ENCODE peak calls at places on chromosome X, in six cellular contexts. Q is non-pigmented ciliary epithelial cell, X is cardiac muscle cell, F is NCI-H1694, V is NCI-H1105 treated with DMSO at 0.1 percent for 48 hours, K is SK-N-MC. A is an unnamed sample.

GRCh38 chrX:133444952-133445831 is 29.9 kb upstream of the GPC4 start:
- DNase-seq in Q (no peak), X (peak), F (no peak), V (peak), K (no peak), A (no peak)

GRCh38 chrX:27463187-27463586 is at the start of gene PPP4R3C:
- DNase-seq in Q (no peak), X (no peak), F (no peak), V (no peak), K (no peak), A (no peak)

GRCh38 chrX:149830192-149830873 is 48.6 kb downstream of the MAGEA9 start:
- DNase-seq in Q (no peak), X (peak), F (no peak), V (peak), K (no peak), A (no peak)

GRCh38 chrX:73944582-73944947 is 359.4 kb upstream of the ZCCHC13 start:
- DNase-seq in Q (no peak), X (peak), F (no peak), V (no peak), K (no peak), A (no peak)

GRCh38 chrX:270848-271367 is 10.3 kb upstream of the PLCXD1 start:
- DNase-seq in Q (no peak), X (no peak), F (no peak), V (no peak), K (no peak), A (no peak)

GRCh38 chrX:151703487-151703886 is 8.2 kb downstream of the PRRG3 start:
- DNase-seq in Q (no peak), X (peak), F (peak), V (peak), K (no peak), A (no peak)

GRCh38 chrX:66717926-66718325 is 79.0 kb upstream of the EDA2R start:
- DNase-seq in Q (no peak), X (no peak), F (no peak), V (no peak), K (no peak), A (no peak)

GRCh38 chrX:84224741-84225140 is 36.7 kb upstream of the RPS6KA6 start:
- DNase-seq in Q (no peak), X (no peak), F (no peak), V (no peak), K (no peak), A (no peak)

GRCh38 chrX:107712231-107713204 is 63.1 kb downstream of the TSC22D3 start:
- DNase-seq in Q (no peak), X (no peak), F (no peak), V (no peak), K (no peak), A (peak)

GRCh38 chrX:101258260-101258581 is 32.9 kb downstream of the TAF7L start:
- DNase-seq in Q (no peak), X (no peak), F (no peak), V (no peak), K (no peak), A (no peak)

GRCh38 chrX:119605398-119605738 is 856 bp downstream of the NKRF start:
- DNase-seq in Q (no peak), X (peak), F (no peak), V (no peak), K (no peak), A (no peak)

GRCh38 chrX:110015027-110015426 is 12.1 kb downstream of the TMEM164 start:
- DNase-seq in Q (no peak), X (no peak), F (no peak), V (no peak), K (no peak), A (no peak)

GRCh38 chrX:119669424-119670037 is 23.4 kb downstream of the SEPTIN6 start:
- DNase-seq in Q (no peak), X (peak), F (no peak), V (no peak), K (no peak), A (no peak)

GRCh38 chrX:116417968-116418367 is 18.4 kb upstream of the SLC6A14 start:
- DNase-seq in Q (no peak), X (no peak), F (no peak), V (no peak), K (no peak), A (no peak)

GRCh38 chrX:120446503-120446902 is 22.6 kb downstream of the LAMP2 start:
- DNase-seq in Q (no peak), X (no peak), F (no peak), V (no peak), K (no peak), A (no peak)

GRCh38 chrX:28610746-28611145 is 23.5 kb downstream of the IL1RAPL1 start:
- DNase-seq in Q (no peak), X (no peak), F (no peak), V (no peak), K (no peak), A (no peak)

GRCh38 chrX:71184092-71184491 is 38.9 kb upstream of the GJB1 start:
- DNase-seq in Q (no peak), X (no peak), F (no peak), V (no peak), K (no peak), A (no peak)

GRCh38 chrX:75156537-75156945 is 458 bp upstream of the ABCB7 start:
- DNase-seq in Q (no peak), X (no peak), F (no peak), V (no peak), K (no peak), A (no peak)

GRCh38 chrX:25873196-25873595 is 264.9 kb upstream of the MAGEB18 start:
- DNase-seq in Q (no peak), X (no peak), F (no peak), V (no peak), K (no peak), A (no peak)

GRCh38 chrX:25144043-25144940 is 128.5 kb upstream of the ARX start:
- DNase-seq in Q (no peak), X (peak), F (peak), V (peak), K (peak), A (peak)

GRCh38 chrX:24696241-24696640 is 2.5 kb downstream of the POLA1 start:
- DNase-seq in Q (no peak), X (no peak), F (no peak), V (no peak), K (no peak), A (no peak)